ENCODE peak calls at places on chromosome 15, in ten cellular contexts. One of them, this sample, is unnamed.

GRCh38 chr15:59333401-59334062 is 39.1 kb downstream of the MYO1E start:
- DNase-seq in fibroblast of mammary gland: no peak
- DNase-seq in epithelial cell of esophagus: no peak
- DNase-seq in stimulated activated CD4-positive, alpha-beta T cell treated with anti-CD3 and anti-CD28 coated beads, Interleukin-1b, Interleukin-23, amount 100 ng/mL, for 4 hours: no peak
- DNase-seq in AG10803: no peak
- DNase-seq in kidney tubule cell: peak
- DNase-seq in foreskin fibroblast: no peak
- DNase-seq in nucleus accumbens: no peak
- DNase-seq in type B pancreatic cell: no peak
- DNase-seq in iris pigment epithelial cell: no peak
- DNase-seq in this sample: no peak

GRCh38 chr15:30953731-30954378 is 37.6 kb downstream of the MTMR10 start:
- DNase-seq in foreskin fibroblast: peak
- DNase-seq in epithelial cell of esophagus: peak
- DNase-seq in stimulated activated CD4-positive, alpha-beta T cell treated with anti-CD3 and anti-CD28 coated beads, Interleukin-1b, Interleukin-23, amount 100 ng/mL, for 4 hours: no peak
- DNase-seq in fibroblast of mammary gland: peak
- DNase-seq in nucleus accumbens: no peak
- DNase-seq in kidney tubule cell: peak
- DNase-seq in iris pigment epithelial cell: peak
- DNase-seq in AG10803: peak
- DNase-seq in type B pancreatic cell: no peak
- DNase-seq in this sample: peak

GRCh38 chr15:40593130-40593529 is 919 bp upstream of the KNL1 start:
- DNase-seq in kidney tubule cell: no peak
- DNase-seq in type B pancreatic cell: no peak
- DNase-seq in stimulated activated CD4-positive, alpha-beta T cell treated with anti-CD3 and anti-CD28 coated beads, Interleukin-1b, Interleukin-23, amount 100 ng/mL, for 4 hours: no peak
- DNase-seq in nucleus accumbens: no peak
- DNase-seq in AG10803: no peak
- DNase-seq in iris pigment epithelial cell: no peak
- DNase-seq in fibroblast of mammary gland: no peak
- DNase-seq in foreskin fibroblast: no peak
- DNase-seq in epithelial cell of esophagus: no peak
- DNase-seq in this sample: no peak

GRCh38 chr15:84992157-84992940 is 10.7 kb downstream of the PDE8A start:
- DNase-seq in nucleus accumbens: no peak
- DNase-seq in stimulated activated CD4-positive, alpha-beta T cell treated with anti-CD3 and anti-CD28 coated beads, Interleukin-1b, Interleukin-23, amount 100 ng/mL, for 4 hours: peak
- DNase-seq in iris pigment epithelial cell: peak
- DNase-seq in kidney tubule cell: peak
- DNase-seq in foreskin fibroblast: peak
- DNase-seq in fibroblast of mammary gland: peak
- DNase-seq in AG10803: peak
- DNase-seq in type B pancreatic cell: no peak
- DNase-seq in epithelial cell of esophagus: peak
- DNase-seq in this sample: peak

GRCh38 chr15:95793226-95793625 is 537.3 kb upstream of the NR2F2 start:
- DNase-seq in fibroblast of mammary gland: no peak
- DNase-seq in epithelial cell of esophagus: no peak
- DNase-seq in type B pancreatic cell: no peak
- DNase-seq in foreskin fibroblast: peak
- DNase-seq in AG10803: peak
- DNase-seq in nucleus accumbens: no peak
- DNase-seq in stimulated activated CD4-positive, alpha-beta T cell treated with anti-CD3 and anti-CD28 coated beads, Interleukin-1b, Interleukin-23, amount 100 ng/mL, for 4 hours: no peak
- DNase-seq in kidney tubule cell: no peak
- DNase-seq in iris pigment epithelial cell: no peak
- DNase-seq in this sample: no peak

GRCh38 chr15:45549831-45550230 is 27.3 kb upstream of the SLC30A4 start:
- DNase-seq in iris pigment epithelial cell: peak
- DNase-seq in kidney tubule cell: no peak
- DNase-seq in stimulated activated CD4-positive, alpha-beta T cell treated with anti-CD3 and anti-CD28 coated beads, Interleukin-1b, Interleukin-23, amount 100 ng/mL, for 4 hours: no peak
- DNase-seq in fibroblast of mammary gland: peak
- DNase-seq in AG10803: peak
- DNase-seq in epithelial cell of esophagus: peak
- DNase-seq in type B pancreatic cell: no peak
- DNase-seq in foreskin fibroblast: peak
- DNase-seq in nucleus accumbens: no peak
- DNase-seq in this sample: peak

GRCh38 chr15:78714890-78715289 is 73.9 kb upstream of the CHRNB4 start:
- DNase-seq in stimulated activated CD4-positive, alpha-beta T cell treated with anti-CD3 and anti-CD28 coated beads, Interleukin-1b, Interleukin-23, amount 100 ng/mL, for 4 hours: no peak
- DNase-seq in epithelial cell of esophagus: peak
- DNase-seq in nucleus accumbens: no peak
- DNase-seq in type B pancreatic cell: no peak
- DNase-seq in AG10803: no peak
- DNase-seq in iris pigment epithelial cell: no peak
- DNase-seq in fibroblast of mammary gland: peak
- DNase-seq in kidney tubule cell: peak
- DNase-seq in foreskin fibroblast: no peak
- DNase-seq in this sample: peak

GRCh38 chr15:97683816-97684215 is 276.7 kb upstream of the ARRDC4 start:
- DNase-seq in type B pancreatic cell: no peak
- DNase-seq in kidney tubule cell: no peak
- DNase-seq in iris pigment epithelial cell: no peak
- DNase-seq in stimulated activated CD4-positive, alpha-beta T cell treated with anti-CD3 and anti-CD28 coated beads, Interleukin-1b, Interleukin-23, amount 100 ng/mL, for 4 hours: no peak
- DNase-seq in AG10803: no peak
- DNase-seq in fibroblast of mammary gland: no peak
- DNase-seq in epithelial cell of esophagus: no peak
- DNase-seq in foreskin fibroblast: no peak
- DNase-seq in nucleus accumbens: no peak
- DNase-seq in this sample: no peak

GRCh38 chr15:90104551-90104950 is 2.3 kb upstream of the IDH2 start:
- DNase-seq in foreskin fibroblast: no peak
- DNase-seq in type B pancreatic cell: no peak
- DNase-seq in stimulated activated CD4-positive, alpha-beta T cell treated with anti-CD3 and anti-CD28 coated beads, Interleukin-1b, Interleukin-23, amount 100 ng/mL, for 4 hours: no peak
- DNase-seq in fibroblast of mammary gland: no peak
- DNase-seq in epithelial cell of esophagus: peak
- DNase-seq in iris pigment epithelial cell: no peak
- DNase-seq in kidney tubule cell: no peak
- DNase-seq in nucleus accumbens: no peak
- DNase-seq in AG10803: no peak
- DNase-seq in this sample: no peak

GRCh38 chr15:94177112-94177511 is 54.2 kb upstream of the MCTP2 start:
- DNase-seq in foreskin fibroblast: peak
- DNase-seq in fibroblast of mammary gland: no peak
- DNase-seq in AG10803: no peak
- DNase-seq in nucleus accumbens: no peak
- DNase-seq in stimulated activated CD4-positive, alpha-beta T cell treated with anti-CD3 and anti-CD28 coated beads, Interleukin-1b, Interleukin-23, amount 100 ng/mL, for 4 hours: no peak
- DNase-seq in epithelial cell of esophagus: peak
- DNase-seq in iris pigment epithelial cell: no peak
- DNase-seq in kidney tubule cell: peak
- DNase-seq in type B pancreatic cell: no peak
- DNase-seq in this sample: no peak

GRCh38 chr15:34304613-34305012 is 33.0 kb downstream of the SLC12A6 start:
- DNase-seq in iris pigment epithelial cell: peak
- DNase-seq in stimulated activated CD4-positive, alpha-beta T cell treated with anti-CD3 and anti-CD28 coated beads, Interleukin-1b, Interleukin-23, amount 100 ng/mL, for 4 hours: no peak
- DNase-seq in AG10803: peak
- DNase-seq in foreskin fibroblast: peak
- DNase-seq in kidney tubule cell: no peak
- DNase-seq in type B pancreatic cell: no peak
- DNase-seq in fibroblast of mammary gland: peak
- DNase-seq in epithelial cell of esophagus: no peak
- DNase-seq in nucleus accumbens: no peak
- DNase-seq in this sample: peak

GRCh38 chr15:50558012-50558411 is 11.5 kb upstream of the USP50 start:
- DNase-seq in foreskin fibroblast: no peak
- DNase-seq in kidney tubule cell: no peak
- DNase-seq in iris pigment epithelial cell: no peak
- DNase-seq in nucleus accumbens: no peak
- DNase-seq in stimulated activated CD4-positive, alpha-beta T cell treated with anti-CD3 and anti-CD28 coated beads, Interleukin-1b, Interleukin-23, amount 100 ng/mL, for 4 hours: no peak
- DNase-seq in type B pancreatic cell: no peak
- DNase-seq in AG10803: no peak
- DNase-seq in fibroblast of mammary gland: no peak
- DNase-seq in epithelial cell of esophagus: no peak
- DNase-seq in this sample: no peak

GRCh38 chr15:69303337-69304175 is 4.8 kb downstream of the PAQR5 start:
- DNase-seq in kidney tubule cell: no peak
- DNase-seq in AG10803: peak
- DNase-seq in foreskin fibroblast: peak
- DNase-seq in type B pancreatic cell: no peak
- DNase-seq in iris pigment epithelial cell: no peak
- DNase-seq in nucleus accumbens: no peak
- DNase-seq in epithelial cell of esophagus: no peak
- DNase-seq in fibroblast of mammary gland: peak
- DNase-seq in stimulated activated CD4-positive, alpha-beta T cell treated with anti-CD3 and anti-CD28 coated beads, Interleukin-1b, Interleukin-23, amount 100 ng/mL, for 4 hours: no peak
- DNase-seq in this sample: peak

GRCh38 chr15:70947369-70948335 is 55.0 kb downstream of the LRRC49 start:
- DNase-seq in fibroblast of mammary gland: no peak
- DNase-seq in stimulated activated CD4-positive, alpha-beta T cell treated with anti-CD3 and anti-CD28 coated beads, Interleukin-1b, Interleukin-23, amount 100 ng/mL, for 4 hours: no peak
- DNase-seq in AG10803: no peak
- DNase-seq in kidney tubule cell: no peak
- DNase-seq in epithelial cell of esophagus: no peak
- DNase-seq in foreskin fibroblast: no peak
- DNase-seq in nucleus accumbens: no peak
- DNase-seq in type B pancreatic cell: no peak
- DNase-seq in iris pigment epithelial cell: no peak
- DNase-seq in this sample: no peak

GRCh38 chr15:68578175-68578959 is 426 bp upstream of the CORO2B start:
- DNase-seq in stimulated activated CD4-positive, alpha-beta T cell treated with anti-CD3 and anti-CD28 coated beads, Interleukin-1b, Interleukin-23, amount 100 ng/mL, for 4 hours: peak
- DNase-seq in type B pancreatic cell: peak
- DNase-seq in iris pigment epithelial cell: peak
- DNase-seq in fibroblast of mammary gland: peak
- DNase-seq in kidney tubule cell: peak
- DNase-seq in nucleus accumbens: peak
- DNase-seq in epithelial cell of esophagus: peak
- DNase-seq in foreskin fibroblast: peak
- DNase-seq in AG10803: peak
- DNase-seq in this sample: peak

This sample was measured in fibroblast of lung.